ENCODE peak calls at places on chromosomes 13 and 19, in five cellular contexts. B is T-helper 22 cell; O is pancreas; K is activated naive CD4-positive, alpha-beta T cell; V is WTC11. I is an unnamed sample.
A peak's percentile ranks its signal among the peaks of the same experiment; 100 is the strongest.

GRCh38 chr13:60974296-60974695 is 441.4 kb downstream of the PCDH20 start:
- DNase-seq in K (no peak), O (no peak), B (no peak), V (no peak), I (no peak)

GRCh38 chr19:22137791-22138190 is 59.0 kb downstream of the ZNF676 start:
- DNase-seq in B (no peak), K (no peak), V (no peak), O (no peak), I (no peak)

GRCh38 chr13:26568132-26568815 is 10.8 kb downstream of the WASF3 start:
- DNase-seq in V (no peak), B (no peak), O (no peak), K (no peak), I (no peak)

GRCh38 chr19:35557539-35558399 is 5.7 kb downstream of the ATP4A start:
- DNase-seq in B (peak; percentile 29), V (peak; percentile 100), O (peak; percentile 87), K (no peak), I (peak; percentile 48)

GRCh38 chr13:19759669-19760068 is 23.1 kb downstream of the PSPC1 start:
- DNase-seq in B (no peak), V (no peak), K (no peak), O (no peak), I (no peak)

GRCh38 chr19:46967578-46968018 is 52.0 kb upstream of the NPAS1 start:
- DNase-seq in B (peak; percentile 29), O (no peak), V (no peak), K (no peak), I (peak; percentile 41)

GRCh38 chr13:52798770-52799430 is 49.5 kb downstream of the PCDH8 start:
- DNase-seq in V (no peak), O (no peak), K (no peak), B (no peak), I (no peak)

GRCh38 chr13:90950134-90950533 is 397.4 kb upstream of the MIR17HG start:
- DNase-seq in K (no peak), O (no peak), B (no peak), V (no peak), I (no peak)

GRCh38 chr19:41753936-41754529 is 1.3 kb upstream of the CEACAM6 start:
- DNase-seq in B (peak; percentile 23), V (peak; percentile 79), K (peak; percentile 18), O (peak; percentile 70), I (peak; percentile 23)

GRCh38 chr13:105956891-105957290 is 578.6 kb downstream of the EFNB2 start:
- DNase-seq in V (no peak), O (no peak), K (no peak), B (no peak), I (no peak)

GRCh38 chr13:40920826-40921225 is 98.3 kb downstream of the ELF1 start:
- DNase-seq in B (no peak), O (no peak), K (no peak), V (no peak), I (no peak)

GRCh38 chr13:38417727-38418126 is 68.1 kb downstream of the UFM1 start:
- DNase-seq in O (no peak), B (no peak), V (no peak), K (no peak), I (no peak)

I was measured in effector memory CD4-positive, alpha-beta T cell.